ENCODE peak calls at places on chromosomes 12 and 14, in four cellular contexts. W is progenitor cell of endocrine pancreas; C is activated naive CD4-positive, alpha-beta T cell; M is DMS53. U is an unnamed sample.

GRCh38 chr12:66296171-66296683 is 6.1 kb upstream of the HELB start:
- DNase-seq in C (no peak), W (no peak), M (no peak), U (no peak)

GRCh38 chr14:22458737-22459136 is 130.3 kb downstream of the DAD1 start:
- DNase-seq in C (no peak), M (no peak), W (no peak), U (no peak)

GRCh38 chr12:92275443-92276154 is 130.0 kb upstream of the BTG1 start:
- DNase-seq in M (no peak), C (no peak), W (no peak), U (no peak)

GRCh38 chr12:63862187-63863107 is 17.9 kb downstream of the SRGAP1 start:
- DNase-seq in W (no peak), C (no peak), M (peak), U (no peak)

GRCh38 chr12:133181238-133181959 is at the start of gene ZNF268:
- DNase-seq in M (peak), C (peak), W (peak), U (peak)

GRCh38 chr12:54040148-54040494 is 7.3 kb downstream of the HOXC5 start:
- DNase-seq in C (no peak), M (peak), W (no peak), U (no peak)

GRCh38 chr14:104143071-104143470 is 4.7 kb downstream of the KIF26A start:
- DNase-seq in W (no peak), C (no peak), M (no peak), U (no peak)

GRCh38 chr12:46964496-46965098 is 114.8 kb upstream of the PCED1B start:
- DNase-seq in W (no peak), M (no peak), C (no peak), U (peak)

GRCh38 chr12:33560653-33561208 is 121.1 kb upstream of the SYT10 start:
- DNase-seq in W (no peak), C (no peak), M (no peak), U (no peak)

GRCh38 chr14:72708708-72709475 is 185.0 kb downstream of the DPF3 start:
- DNase-seq in C (no peak), M (peak), W (no peak), U (no peak)

GRCh38 chr14:99231181-99231849 is 40.7 kb downstream of the BCL11B start:
- DNase-seq in C (no peak), M (no peak), W (no peak), U (no peak)

GRCh38 chr14:101250948-101251811 is 310.1 kb upstream of the DIO3 start:
- DNase-seq in W (no peak), C (no peak), M (no peak), U (no peak)

GRCh38 chr12:46933947-46934346 is 108.2 kb upstream of the SLC38A4 start:
- DNase-seq in W (no peak), M (peak), C (no peak), U (peak)

GRCh38 chr12:124392991-124393790 is 98.3 kb downstream of the RFLNA start:
- DNase-seq in M (no peak), C (no peak), W (no peak), U (peak)

GRCh38 chr12:28425531-28425930 is 235.3 kb downstream of the CCDC91 start:
- DNase-seq in M (no peak), C (no peak), W (no peak), U (no peak)

GRCh38 chr12:1797011-1797901 is 23.1 kb upstream of the LRTM2 start:
- DNase-seq in C (peak), M (peak), W (no peak), U (no peak)

GRCh38 chr12:123471374-123472068 is 13.6 kb downstream of the SNRNP35 start:
- DNase-seq in M (no peak), C (no peak), W (no peak), U (peak)

GRCh38 chr14:50524731-50525510 is 7.4 kb downstream of the MAP4K5 start:
- DNase-seq in W (no peak), C (no peak), M (peak), U (no peak)

GRCh38 chr12:27635349-27635972 is 60.8 kb upstream of the REP15 start:
- DNase-seq in W (no peak), M (peak), C (no peak), U (peak)

GRCh38 chr12:12182926-12183325 is 83.9 kb downstream of the LRP6 start:
- DNase-seq in W (no peak), C (no peak), M (no peak), U (peak)

GRCh38 chr14:66920196-66920595 is 269.0 kb upstream of the GARIN2 start:
- DNase-seq in M (no peak), C (no peak), W (no peak), U (peak)

GRCh38 chr14:89675590-89675989 is 258.6 kb upstream of the FOXN3 start:
- DNase-seq in C (no peak), W (no peak), M (no peak), U (no peak)

GRCh38 chr12:65539062-65539461 is 260.6 kb downstream of the MSRB3 start:
- DNase-seq in M (peak), W (no peak), C (no peak), U (no peak)

U was measured in mesenchymal stem cell.